ENCODE peak calls at places on chromosomes 3 and 15, in seven cellular contexts. X is H1, Y is IMR-90, T is neuronal stem cell, A is trophoblast cell, D is H9, H is mesenchymal stem cell. U is an unnamed sample.

GRCh38 chr3:130515755-130516154 is 1.2 kb upstream of the COL6A6 start:
- DNase-seq in X (no peak), Y (no peak), T (no peak), A (no peak), D (no peak), H (no peak), U (no peak)

GRCh38 chr15:51129513-51130197 is 34.9 kb upstream of the TNFAIP8L3 start:
- DNase-seq in X (no peak), Y (no peak), T (no peak), A (no peak), D (no peak), H (no peak), U (no peak)

GRCh38 chr15:68062946-68063345 is 8.8 kb downstream of the PIAS1 start:
- DNase-seq in X (no peak), Y (no peak), T (no peak), A (no peak), D (no peak), H (no peak), U (no peak)

GRCh38 chr3:178588593-178588992 is 52.4 kb downstream of the KCNMB2 start:
- DNase-seq in X (no peak), Y (no peak), T (no peak), A (no peak), D (no peak), H (no peak), U (no peak)

GRCh38 chr3:72348357-72348756 is 499.9 kb downstream of the SHQ1 start:
- DNase-seq in X (no peak), Y (no peak), T (no peak), A (no peak), D (no peak), H (no peak), U (no peak)

GRCh38 chr3:189563841-189564563 is 67.2 kb upstream of the TP63 start:
- DNase-seq in X (no peak), Y (peak; percentile 78), T (no peak), A (peak; percentile 93), D (no peak), H (peak; percentile 91), U (no peak)

GRCh38 chr15:77676569-77677375 is 44.1 kb upstream of the LINGO1 start:
- DNase-seq in X (no peak), Y (no peak), T (no peak), A (no peak), D (no peak), H (no peak), U (no peak)

GRCh38 chr3:159266779-159267178 is 464.9 kb downstream of the MFSD1 start:
- DNase-seq in X (peak; percentile 17), Y (peak; percentile 6), T (peak; percentile 59), A (peak; percentile 57), D (peak; percentile 75), H (no peak), U (peak; percentile 83)

GRCh38 chr15:69145694-69146492 is 14.5 kb upstream of the GLCE start:
- DNase-seq in X (no peak), Y (peak; percentile 21), T (no peak), A (no peak), D (no peak), H (peak; percentile 50), U (no peak)

GRCh38 chr15:98067339-98067738 is 106.8 kb downstream of the ARRDC4 start:
- DNase-seq in X (no peak), Y (peak; percentile 4), T (no peak), A (no peak), D (no peak), H (no peak), U (no peak)

GRCh38 chr15:96213045-96213444 is 117.5 kb upstream of the NR2F2 start:
- DNase-seq in X (no peak), Y (no peak), T (no peak), A (no peak), D (no peak), H (no peak), U (no peak)

GRCh38 chr3:197430961-197431910 is 124.5 kb downstream of the BDH1 start:
- DNase-seq in X (no peak), Y (peak; percentile 73), T (no peak), A (no peak), D (no peak), H (peak; percentile 67), U (no peak)

GRCh38 chr3:183178833-183179549 is 16.5 kb upstream of the LAMP3 start:
- DNase-seq in X (no peak), Y (no peak), T (peak; percentile 60), A (peak; percentile 31), D (peak; percentile 72), H (peak; percentile 48), U (peak; percentile 65)

GRCh38 chr3:190051643-190052042 is 69.1 kb downstream of the P3H2 start:
- DNase-seq in X (no peak), Y (no peak), T (no peak), A (no peak), D (no peak), H (no peak), U (peak; percentile 62)

GRCh38 chr15:48842501-48842900 is 31.6 kb upstream of the CEP152 start:
- DNase-seq in X (no peak), Y (no peak), T (no peak), A (no peak), D (no peak), H (no peak), U (no peak)

GRCh38 chr3:196085534-196085933 is 3.6 kb upstream of the TFRC start:
- DNase-seq in X (no peak), Y (no peak), T (no peak), A (no peak), D (no peak), H (no peak), U (peak; percentile 70)

GRCh38 chr3:104101736-104102135 is 1265.0 kb upstream of the ALCAM start:
- DNase-seq in X (no peak), Y (no peak), T (no peak), A (no peak), D (no peak), H (peak; percentile 7), U (no peak)

GRCh38 chr15:52228928-52229327 is 37.7 kb upstream of the GNB5 start:
- DNase-seq in X (peak; percentile 51), Y (no peak), T (no peak), A (peak; percentile 97), D (peak; percentile 81), H (no peak), U (peak; percentile 94)

GRCh38 chr15:40106203-40107161 is 2.2 kb downstream of the BMF start:
- DNase-seq in X (no peak), Y (peak; percentile 49), T (no peak), A (peak; percentile 85), D (peak; percentile 91), H (peak; percentile 89), U (peak; percentile 98)

GRCh38 chr15:29139072-29139471 is 130.6 kb downstream of the NSMCE3 start:
- DNase-seq in X (no peak), Y (no peak), T (no peak), A (no peak), D (peak; percentile 19), H (no peak), U (no peak)

GRCh38 chr3:150106752-150107428 is 136.2 kb upstream of the PFN2 start:
- DNase-seq in X (peak; percentile 47), Y (peak; percentile 91), T (peak; percentile 36), A (peak; percentile 6), D (no peak), H (peak; percentile 92), U (peak; percentile 96)

GRCh38 chr3:160968731-160969130 is 136.4 kb downstream of the B3GALNT1 start:
- DNase-seq in X (no peak), Y (peak; percentile 0), T (no peak), A (peak; percentile 74), D (no peak), H (peak; percentile 13), U (peak; percentile 7)

GRCh38 chr3:72482589-72483249 is 365.5 kb downstream of the SHQ1 start:
- DNase-seq in X (no peak), Y (peak; percentile 74), T (no peak), A (peak; percentile 49), D (no peak), H (peak; percentile 82), U (peak; percentile 69)

GRCh38 chr15:70289191-70289955 is 191.7 kb upstream of the TLE3 start:
- DNase-seq in X (no peak), Y (no peak), T (no peak), A (peak; percentile 99), D (no peak), H (no peak), U (peak; percentile 98)

GRCh38 chr3:43128458-43128857 is 22.6 kb upstream of the POMGNT2 start:
- DNase-seq in X (no peak), Y (no peak), T (no peak), A (peak; percentile 28), D (no peak), H (peak; percentile 15), U (no peak)
- H3K4me2 ChIP-seq in X (no peak overlapping the region), Y (no peak overlapping the region), T (no peak overlapping the region), A (no peak overlapping the region), D (no peak overlapping the region), H (no peak overlapping the region), U (no peak overlapping the region)

DNA sequence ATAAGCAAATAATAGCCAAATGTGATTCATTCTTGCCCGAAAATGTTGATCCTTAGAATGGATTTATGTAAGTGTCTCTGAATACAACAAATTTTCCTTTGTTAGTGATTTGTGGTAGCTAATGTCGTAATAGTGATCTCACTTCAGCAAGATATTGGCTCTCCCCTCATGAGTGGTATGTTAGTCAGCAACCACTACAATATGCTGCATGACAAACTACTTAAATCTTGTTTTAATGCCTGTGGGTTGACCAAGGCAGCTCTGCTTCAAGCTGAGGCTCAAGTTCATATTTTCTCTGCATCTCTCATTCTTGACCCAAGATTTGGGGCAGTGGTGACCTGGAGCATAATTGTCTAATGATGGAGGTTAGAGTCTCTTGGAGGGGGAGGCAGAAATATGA is 49.8 kb upstream of the GALNT15 start:
- DNase-seq in X (no peak), Y (peak; percentile 100), T (no peak), A (no peak), D (no peak), H (peak; percentile 96), U (no peak)
- H3K4me1 ChIP-seq in X (no peaks in the 10 kb centered on the region), Y (peaks cover 35% of the 10 kb centered on the region), T (no peaks in the 10 kb centered on the region), A (no peaks in the 10 kb centered on the region), D (no peaks in the 10 kb centered on the region), H (peaks cover 1% of the 10 kb centered on the region), U (no peaks in the 10 kb centered on the region)

GRCh38 chr3:13682331-13683013 is 133.5 kb downstream of the FBLN2 start:
- DNase-seq in X (no peak), Y (no peak), T (no peak), A (no peak), D (no peak), H (no peak), U (no peak)
- H3K23ac ChIP-seq in X (no peak overlapping the region), Y (no peak overlapping the region), T (peak overlapping the region; percentile 58), A (no peak overlapping the region), D (no peak overlapping the region), H (no peak overlapping the region), U (no peak overlapping the region)

DNA sequence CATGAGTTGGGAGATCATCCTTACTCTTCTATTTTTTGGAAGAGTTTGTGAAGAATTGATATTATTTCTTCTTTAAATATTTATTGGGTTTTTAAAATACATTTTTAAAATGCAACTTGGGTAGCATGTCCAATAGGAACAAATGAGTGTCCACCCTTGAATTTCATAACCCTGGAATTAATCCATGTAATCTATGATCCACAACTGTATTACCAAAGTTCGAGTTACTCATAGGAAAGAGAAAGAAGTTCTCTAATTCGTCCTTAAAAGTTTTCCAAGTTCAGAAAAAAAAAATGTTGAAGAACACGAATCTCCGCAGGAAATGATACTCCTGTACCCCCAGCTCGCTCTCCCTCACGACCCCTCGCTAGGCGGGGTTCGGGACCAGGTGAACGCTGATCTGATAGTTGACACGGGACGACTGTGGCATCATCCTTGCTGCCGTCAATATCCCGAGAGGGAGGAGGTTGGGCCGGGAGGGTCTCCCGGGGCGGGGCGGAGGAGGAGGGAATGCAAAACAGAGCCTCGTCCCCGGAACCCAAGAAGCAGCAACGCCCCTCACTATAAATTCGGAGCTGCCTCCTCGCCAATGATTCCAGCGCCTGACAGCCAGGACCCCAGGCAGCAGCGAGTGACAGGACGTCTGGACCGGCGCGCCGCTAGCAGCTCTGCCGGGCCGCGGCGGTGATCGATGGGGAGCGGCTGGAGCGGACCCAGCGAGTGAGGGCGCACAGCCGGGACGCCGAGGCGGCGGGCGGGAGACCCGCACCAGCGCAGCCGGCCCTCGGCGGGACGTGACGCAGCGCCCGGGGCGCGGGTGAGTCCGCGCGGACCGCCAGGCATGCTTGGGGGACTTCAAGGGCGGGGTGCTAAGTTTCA is at the start of gene AGTR1:
- DNase-seq in X (peak; percentile 23), Y (peak; percentile 24), T (peak; percentile 68), A (peak; percentile 69), D (peak; percentile 90), H (peak; percentile 42), U (peak; percentile 86)
- H3K4me2 ChIP-seq in X (peak within 1 kb of the TSS; percentile 70), Y (peak within 1 kb of the TSS; percentile 55), T (peak within 1 kb of the TSS; percentile 80), A (peak within 1 kb of the TSS; percentile 77), D (peak within 1 kb of the TSS; percentile 68), H (peak within 1 kb of the TSS; percentile 93), U (peak within 1 kb of the TSS; percentile 51)

U was measured in mesendoderm.